ENCODE peak calls at places on chromosomes 12 and 14, in ten cellular contexts. K, Z, F, R, W, N, D, L, C and S are unnamed samples.
A peak's percentile ranks its signal among the peaks of the same experiment; 100 is the strongest.

GRCh38 chr14:105142651-105143450 is 25.7 kb downstream of the JAG2 start:
- DNase-seq in F (no peak), C (peak; percentile 16), R (no peak), L (no peak), W (no peak), K (no peak), Z (no peak), N (peak; percentile 78), D (peak; percentile 10), S (no peak)

GRCh38 chr12:101928556-101928955 is 51.2 kb downstream of the DRAM1 start:
- DNase-seq in L (no peak), Z (no peak), D (no peak), F (no peak), W (no peak), K (no peak), C (no peak), N (no peak), R (no peak), S (no peak)

GRCh38 chr12:116551952-116552749 is 7.0 kb upstream of the MAP1LC3B2 start:
- DNase-seq in N (peak; percentile 70), C (no peak), F (no peak), D (no peak), W (peak; percentile 86), R (no peak), L (no peak), K (no peak), Z (no peak), S (no peak)

GRCh38 chr12:84512751-84513150 is 399.8 kb downstream of the SLC6A15 start:
- DNase-seq in W (no peak), Z (no peak), L (no peak), F (no peak), R (no peak), D (no peak), K (no peak), N (no peak), C (no peak), S (no peak)

GRCh38 chr14:92976268-92976667 is 53.3 kb downstream of the CHGA start:
- DNase-seq in R (no peak), K (no peak), Z (no peak), F (no peak), D (no peak), L (no peak), C (no peak), W (no peak), N (no peak), S (no peak)

GRCh38 chr14:77303417-77304156 is 17.1 kb downstream of the POMT2 start:
- DNase-seq in D (no peak), C (no peak), Z (no peak), F (no peak), N (no peak), W (peak; percentile 97), R (no peak), K (peak; percentile 66), L (peak; percentile 70), S (no peak)

GRCh38 chr12:49932023-49932422 is 18.5 kb upstream of the AQP2 start:
- DNase-seq in W (no peak), C (no peak), Z (no peak), R (no peak), L (no peak), K (no peak), F (no peak), D (no peak), N (no peak), S (no peak)

GRCh38 chr12:43338848-43339526 is 213.0 kb downstream of the ADAMTS20 start:
- DNase-seq in W (peak; percentile 76), C (no peak), Z (no peak), N (no peak), D (no peak), R (no peak), K (no peak), L (no peak), F (no peak), S (no peak)

GRCh38 chr12:94650143-94651056 is at the start of gene TMCC3:
- DNase-seq in W (no peak), F (peak; percentile 63), L (peak; percentile 75), C (peak; percentile 65), Z (no peak), R (peak; percentile 55), D (peak; percentile 16), N (no peak), K (no peak), S (no peak)

GRCh38 chr12:3277261-3277943 is 200.2 kb downstream of the TSPAN9 start:
- DNase-seq in F (peak; percentile 42), R (no peak), W (no peak), K (no peak), N (no peak), D (no peak), C (no peak), Z (no peak), L (no peak), S (no peak)

GRCh38 chr12:7859552-7859951 is 13.2 kb downstream of the SLC2A14 start:
- DNase-seq in C (no peak), L (no peak), R (no peak), W (peak; percentile 81), F (no peak), K (no peak), D (no peak), Z (no peak), N (no peak), S (no peak)

GRCh38 chr14:94826774-94827173 is 56.9 kb upstream of the GSC start:
- DNase-seq in W (no peak), C (no peak), L (no peak), K (no peak), F (no peak), N (no peak), R (no peak), D (no peak), Z (no peak), S (no peak)

GRCh38 chr14:105528197-105528858 is 1.9 kb downstream of the TMEM121 start:
- DNase-seq in N (no peak), K (peak; percentile 50), D (peak; percentile 59), F (peak; percentile 83), R (peak; percentile 71), W (peak; percentile 62), Z (no peak), C (peak; percentile 85), L (peak; percentile 49), S (peak; percentile 81)

GRCh38 chr12:131092911-131093901 is 139.5 kb downstream of the ADGRD1 start:
- DNase-seq in D (peak; percentile 23), W (no peak), N (peak; percentile 69), L (no peak), F (no peak), K (no peak), Z (no peak), C (peak; percentile 18), R (peak; percentile 6), S (no peak)
- TF ChIP-seq CTCF in D (no peak), W (no peak), N (no peak), L (no peak), F (no peak), K (no peak), Z (no peak), C (no peak), R (no peak), S (no peak)

GRCh38 chr14:50394713-50395112 is 2.0 kb downstream of the CDKL1 start:
- DNase-seq in L (no peak), D (no peak), C (no peak), F (no peak), K (no peak), N (no peak), W (no peak), Z (no peak), R (no peak), S (no peak)

GRCh38 chr14:50397461-50398196 is 948 bp upstream of the CDKL1 start:
- DNase-seq in Z (no peak), C (peak; percentile 29), R (peak; percentile 30), L (no peak), N (no peak), F (no peak), D (no peak), K (no peak), W (no peak), S (no peak)

GRCh38 chr14:50395448-50395847 is 1.2 kb downstream of the CDKL1 start:
- DNase-seq in L (no peak), K (peak; percentile 29), R (peak; percentile 70), W (no peak), D (no peak), F (no peak), Z (no peak), N (no peak), C (peak; percentile 26), S (no peak)

GRCh38 chr14:50399251-50400032 is 2.8 kb upstream of the CDKL1 start:
- DNase-seq in N (no peak), K (no peak), F (peak; percentile 49), R (peak; percentile 51), W (peak; percentile 39), Z (no peak), L (no peak), C (no peak), D (no peak), S (no peak)

GRCh38 chr14:50396636-50397460 is at the start of gene CDKL1:
- DNase-seq in D (no peak), C (peak; percentile 68), K (peak; percentile 26), W (peak; percentile 70), F (peak; percentile 79), N (peak; percentile 83), Z (no peak), R (peak; percentile 68), L (peak; percentile 27), S (peak; percentile 57)
- TF ChIP-seq POLR2A in D (no peak), C (peak; percentile 28), K (no peak), W (no peak), F (no peak), N (no peak), Z (no peak), R (peak; percentile 48), L (no peak), S (no peak)

GRCh38 chr12:106985479-106985878 is 1.5 kb downstream of the MTERF2 start:
- DNase-seq in K (no peak), L (peak; percentile 45), C (no peak), D (no peak), R (no peak), F (no peak), W (no peak), Z (no peak), N (no peak), S (no peak)
- TF ChIP-seq CTCF in K (no peak), L (no peak), C (no peak), D (no peak), R (no peak), F (no peak), W (no peak), Z (no peak), N (no peak), S (no peak)

GRCh38 chr14:60977848-60978247 is 3.0 kb downstream of the TRMT5 start:
- DNase-seq in Z (no peak), C (no peak), L (no peak), R (no peak), K (no peak), W (no peak), N (no peak), D (no peak), F (no peak), S (no peak)

GRCh38 chr14:60986500-60986899 is 5.5 kb downstream of the SLC38A6 start:
- DNase-seq in Z (no peak), K (no peak), C (no peak), F (no peak), D (no peak), L (no peak), R (no peak), N (no peak), W (no peak), S (no peak)

GRCh38 chr14:60981626-60982455 is 796 bp downstream of the SLC38A6 start:
- DNase-seq in N (no peak), L (no peak), W (peak; percentile 94), Z (no peak), R (no peak), F (no peak), D (no peak), C (no peak), K (no peak), S (no peak)

GRCh38 chr14:60984225-60984624 is 3.2 kb downstream of the SLC38A6 start:
- DNase-seq in Z (no peak), L (no peak), K (no peak), D (no peak), R (no peak), F (no peak), N (no peak), W (no peak), C (no peak), S (no peak)

GRCh38 chr14:60980811-60981625 is at the start of the genes SLC38A6 and TRMT5:
- DNase-seq in C (peak; percentile 94), F (peak; percentile 94), K (peak; percentile 94), Z (peak; percentile 59), R (peak; percentile 92), D (peak; percentile 89), N (peak; percentile 96), W (peak; percentile 97), L (peak; percentile 94), S (peak; percentile 93)
- TF ChIP-seq POLR2A in C (peak; percentile 67), F (no peak), K (no peak), Z (no peak), R (peak; percentile 68), D (no peak), N (peak; percentile 16), W (peak; percentile 83), L (peak; percentile 48), S (no peak)